ENCODE peak calls at places on chromosomes 5 and 9, in four cellular contexts. E is skeletal muscle cell, P is cardiac muscle cell, Y is HAP-1. D is an unnamed sample.

GRCh38 chr9:137740311-137740710 is 121.5 kb downstream of the EHMT1 start:
- DNase-seq in E (no peak), P (peak), Y (no peak), D (no peak)

GRCh38 chr9:129355641-129356040 is 177.6 kb upstream of the IER5L start:
- DNase-seq in Y (no peak), E (no peak), P (no peak), D (no peak)

GRCh38 chr5:17431272-17432050 is 66.6 kb upstream of the TAF11L2 start:
- DNase-seq in Y (no peak), E (no peak), P (no peak), D (no peak)

GRCh38 chr5:57113486-57113885 is 60.4 kb upstream of the GPBP1 start:
- DNase-seq in P (no peak), Y (no peak), E (no peak), D (no peak)

GRCh38 chr5:147398860-147399259 is 111.0 kb downstream of the DPYSL3 start:
- DNase-seq in E (no peak), Y (no peak), P (no peak), D (no peak)

GRCh38 chr5:138925090-138925635 is 50.0 kb upstream of the LRRTM2 start:
- DNase-seq in E (no peak), P (no peak), Y (no peak), D (no peak)

GRCh38 chr9:97468658-97469448 is 32.6 kb upstream of the TMOD1 start:
- DNase-seq in Y (peak), P (peak), E (peak), D (peak)

GRCh38 chr5:121962943-121963342 is 1.2 kb downstream of the SRFBP1 start:
- DNase-seq in Y (no peak), P (no peak), E (no peak), D (no peak)

GRCh38 chr9:134930404-134930803 is 12.7 kb upstream of the FCN1 start:
- DNase-seq in Y (no peak), E (no peak), P (no peak), D (no peak)

GRCh38 chr5:77984587-77984986 is 208.4 kb upstream of the TBCA start:
- DNase-seq in E (no peak), P (no peak), Y (no peak), D (no peak)

GRCh38 chr5:159660401-159660800 is 255.9 kb upstream of the ADRA1B start:
- DNase-seq in E (no peak), Y (no peak), P (no peak), D (no peak)

GRCh38 chr5:170056561-170057267 is 49.0 kb upstream of the FOXI1 start:
- DNase-seq in E (no peak), P (no peak), Y (no peak), D (no peak)

GRCh38 chr5:64958757-64959391 is 190.1 kb downstream of the CWC27 start:
- DNase-seq in Y (no peak), P (peak), E (peak), D (no peak)

GRCh38 chr9:88502552-88503034 is 32.4 kb upstream of the NXNL2 start:
- DNase-seq in Y (no peak), P (no peak), E (no peak), D (no peak)

GRCh38 chr5:168579206-168579986 is at the start of gene PANK3:
- DNase-seq in Y (peak), E (peak), P (peak), D (peak)

GRCh38 chr5:173741729-173742431 is 125.4 kb upstream of the BOD1 start:
- DNase-seq in Y (no peak), E (no peak), P (no peak), D (no peak)

GRCh38 chr5:129820-130219 is 37.9 kb downstream of the PLEKHG4B start:
- DNase-seq in P (no peak), Y (no peak), E (peak), D (no peak)

GRCh38 chr9:80554856-80555255 is 983.1 kb downstream of the TLE4 start:
- DNase-seq in E (no peak), Y (no peak), P (no peak), D (no peak)

GRCh38 chr5:35899805-35900204 is 38.6 kb downstream of the CAPSL start:
- DNase-seq in P (no peak), Y (no peak), E (no peak), D (no peak)

GRCh38 chr5:146039420-146039819 is 66.0 kb downstream of the PLAC8L1 start:
- DNase-seq in Y (no peak), E (no peak), P (no peak), D (no peak)

DNA sequence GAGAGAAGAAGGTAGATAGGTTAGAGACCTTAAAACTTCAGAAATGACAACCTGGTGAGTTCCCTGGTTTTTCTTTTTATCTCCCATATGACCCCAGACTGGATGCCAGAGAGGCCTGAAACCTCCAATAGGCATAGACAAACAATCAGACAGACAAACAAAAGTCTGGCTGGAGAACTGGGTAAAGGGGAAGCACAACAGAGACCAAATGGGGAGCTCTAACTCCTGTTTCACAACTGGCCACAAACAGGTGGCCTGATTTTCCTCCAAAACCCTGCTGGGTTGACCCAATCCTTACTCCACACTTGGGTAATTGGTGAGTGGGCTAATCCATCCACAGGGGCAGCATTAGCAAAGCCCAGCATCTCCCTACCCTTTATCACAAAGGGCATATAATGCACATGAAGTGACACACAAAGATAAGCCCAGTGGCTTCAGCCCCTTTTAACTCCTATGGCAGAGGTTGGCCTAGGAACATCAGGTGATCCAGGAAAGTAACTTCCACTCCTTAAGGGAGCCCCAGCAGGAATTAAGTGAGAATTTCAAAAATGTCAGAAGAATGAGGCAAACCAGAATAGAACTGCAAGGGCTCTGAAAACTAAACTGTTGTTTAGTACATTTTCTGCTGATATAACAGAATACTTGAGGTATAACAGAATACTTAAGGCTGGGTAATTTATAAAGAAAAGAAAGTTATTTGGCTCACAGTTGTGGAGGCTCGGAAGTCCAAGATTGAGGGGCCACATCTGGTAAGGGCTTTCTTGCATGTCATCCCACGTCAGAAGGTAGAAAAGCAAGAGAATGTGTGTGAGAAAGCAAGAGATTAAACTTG is 60.9 kb upstream of the ROR2 start:
- DNase-seq in Y (no peak), P (no peak), E (no peak), D (no peak)
- H3K4me3 ChIP-seq in Y (no peak), P (no peak), E (no peak), D (no peak)

GRCh38 chr5:140347382-140347781 is 979 bp upstream of the HBEGF start:
- DNase-seq in E (no peak), Y (no peak), P (no peak), D (no peak)
- H3K4me3 ChIP-seq in E (no peak), Y (no peak), P (no peak), D (no peak)

DNA sequence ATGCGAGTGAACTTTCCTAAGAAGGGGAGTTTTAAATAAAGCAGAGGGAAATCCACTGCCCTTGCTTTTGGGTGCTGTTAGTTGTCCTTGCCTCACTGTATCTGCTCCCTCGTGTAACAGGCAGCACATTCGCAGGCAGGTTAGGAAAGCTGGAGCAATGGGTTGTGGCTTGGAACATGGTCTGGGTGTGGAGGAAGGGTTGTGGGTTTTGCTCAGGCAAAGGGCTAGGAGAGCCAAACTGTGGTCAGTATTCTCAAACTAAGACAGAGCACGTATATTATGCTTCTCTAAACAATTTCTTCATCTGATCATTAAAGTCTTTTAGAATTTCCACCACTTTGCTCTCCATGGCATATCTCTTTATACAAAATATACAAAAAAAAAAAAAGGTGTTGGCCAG is 135.7 kb downstream of the FANCC start:
- DNase-seq in Y (no peak), E (no peak), P (no peak), D (no peak)
- H3K4me3 ChIP-seq in Y (no peak), E (no peak), P (no peak), D (no peak)

GRCh38 chr5:75140277-75140676 is 87.9 kb upstream of the GCNT4 start:
- DNase-seq in P (no peak), Y (no peak), E (no peak), D (no peak)
- H3K4me3 ChIP-seq in P (no peak), Y (no peak), E (no peak), D (no peak)

GRCh38 chr9:133702798-133703570 is 35.2 kb downstream of the SARDH start:
- DNase-seq in E (no peak), P (no peak), Y (no peak), D (no peak)
- H3K4me3 ChIP-seq in E (peak), P (no peak), Y (no peak), D (no peak)

GRCh38 chr5:98770911-98771322 is 2.5 kb upstream of the RGMB start:
- DNase-seq in Y (no peak), E (no peak), P (no peak), D (no peak)

GRCh38 chr5:98771389-98772109 is 1.9 kb upstream of the RGMB start:
- DNase-seq in Y (peak), P (peak), E (peak), D (peak)

GRCh38 chr5:98773214-98773463 is 324 bp upstream of the RGMB start:
- DNase-seq in E (no peak), Y (no peak), P (no peak), D (no peak)

GRCh38 chr5:98773464-98774191 is at the start of gene RGMB:
- DNase-seq in Y (peak), E (peak), P (peak), D (peak)

DNA sequence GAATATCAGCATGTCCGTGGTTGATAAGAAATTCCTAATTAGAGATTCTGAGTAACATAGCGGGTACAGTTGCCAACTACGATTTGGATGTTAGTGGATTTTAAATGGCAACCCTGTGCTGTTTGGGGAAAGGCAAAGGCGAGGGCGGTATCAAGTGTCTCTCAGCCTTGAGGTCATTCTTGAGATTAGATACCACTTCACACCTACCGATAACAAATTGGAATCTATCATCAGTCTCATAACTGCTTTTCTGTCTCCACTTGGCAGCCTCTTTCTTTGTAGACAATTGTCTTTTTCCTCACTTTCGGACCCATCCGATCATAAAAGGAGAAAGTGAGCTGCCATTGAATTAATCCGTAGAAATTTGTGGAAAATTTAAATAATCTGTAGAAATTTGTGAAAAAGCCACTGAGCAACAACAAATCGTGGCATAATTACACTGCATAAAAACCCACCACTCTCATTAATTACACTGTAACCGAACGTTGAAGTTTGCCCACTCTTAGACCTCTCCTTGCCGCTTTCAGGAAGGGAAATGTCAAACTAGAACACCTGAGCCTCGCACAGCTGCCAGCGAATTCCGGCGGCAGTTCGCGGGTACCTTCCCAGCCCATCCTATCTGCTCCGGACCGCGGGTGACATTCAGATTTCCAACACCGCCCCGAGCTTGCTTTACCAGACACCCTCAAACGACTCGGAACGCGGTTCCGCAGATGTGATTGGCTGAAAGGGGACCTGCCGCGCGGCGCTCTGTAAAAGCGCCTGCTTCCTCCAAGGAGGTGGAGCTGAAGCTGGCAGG is 849 bp upstream of the RGMB start:
- DNase-seq in P (peak), Y (peak), E (peak), D (peak)
- H3K4me3 ChIP-seq in P (peak), Y (peak), E (peak), D (peak)

GRCh38 chr9:35906923-35907699 is 1.1 kb downstream of the HRCT1 start:
- DNase-seq in E (peak), Y (no peak), P (no peak), D (no peak)
- H3K4me3 ChIP-seq in E (peak), Y (no peak), P (no peak), D (peak)

GRCh38 chr5:154756871-154757646 is 1.9 kb downstream of the LARP1 start:
- DNase-seq in P (peak), Y (peak), E (no peak), D (peak)

GRCh38 chr5:154756203-154756870 is 1.2 kb downstream of the LARP1 start:
- DNase-seq in Y (peak), P (peak), E (no peak), D (peak)

GRCh38 chr5:154757647-154758406 is 2.6 kb downstream of the LARP1 start:
- DNase-seq in P (no peak), Y (peak), E (no peak), D (no peak)

GRCh38 chr5:154758977-154759376 is 3.8 kb downstream of the LARP1 start:
- DNase-seq in E (no peak), Y (no peak), P (no peak), D (no peak)

GRCh38 chr5:154758501-154758900 is 3.3 kb downstream of the LARP1 start:
- DNase-seq in P (no peak), Y (no peak), E (no peak), D (no peak)
- H3K4me3 ChIP-seq in P (no peak), Y (peak), E (peak), D (no peak)

GRCh38 chr9:70409280-70409679 is 5.2 kb downstream of the KLF9 start:
- DNase-seq in Y (no peak), E (no peak), P (no peak), D (no peak)
- H3K4me3 ChIP-seq in Y (no peak), E (peak), P (no peak), D (no peak)